ENCODE peak calls at places on chromosomes 6 and 20, in seven cellular contexts. Z is fibroblast of pulmonary artery, L is foreskin fibroblast, U is fibroblast of the aortic adventitia, J is left ventricle myocardium inferior, I is brain microvascular endothelial cell, B is dorsolateral prefrontal cortex. G is an unnamed sample.

GRCh38 chr20:760751-761417 is 7.4 kb downstream of the SLC52A3 start:
- DNase-seq in Z (peak; percentile 17), B (no peak), I (no peak), L (peak; percentile 41), J (no peak), U (no peak), G (no peak)

GRCh38 chr20:31966991-31967655 is 828 bp upstream of the XKR7 start:
- DNase-seq in J (no peak), L (no peak), B (no peak), U (no peak), I (no peak), Z (no peak), G (no peak)

GRCh38 chr6:112912351-112913101 is 565.4 kb downstream of the RFPL4B start:
- DNase-seq in J (no peak), B (no peak), U (peak; percentile 81), L (peak; percentile 53), Z (peak; percentile 64), I (no peak), G (peak; percentile 8)

GRCh38 chr6:158255280-158255973 is 56.8 kb upstream of the TULP4 start:
- DNase-seq in I (no peak), B (no peak), U (no peak), L (no peak), Z (no peak), J (no peak), G (no peak)

GRCh38 chr20:8788831-8789230 is 280.1 kb upstream of the PLCB4 start:
- DNase-seq in I (no peak), B (no peak), L (no peak), U (no peak), Z (no peak), J (no peak), G (no peak)

GRCh38 chr20:62714799-62715198 is 6.2 kb downstream of the NTSR1 start:
- DNase-seq in U (no peak), I (no peak), L (no peak), B (no peak), Z (no peak), J (no peak), G (no peak)

GRCh38 chr6:53347250-53347920 is 1.4 kb downstream of the ELOVL5 start:
- DNase-seq in I (peak; percentile 18), Z (peak; percentile 60), B (no peak), U (peak; percentile 53), L (peak; percentile 58), J (no peak), G (no peak)

GRCh38 chr6:159473844-159474243 is 219.2 kb downstream of the SOD2 start:
- DNase-seq in J (peak; percentile 70), B (no peak), L (no peak), U (peak; percentile 53), I (no peak), Z (no peak), G (no peak)

GRCh38 chr6:148892247-148892646 is 145.4 kb downstream of the UST start:
- DNase-seq in Z (peak; percentile 57), J (no peak), U (peak; percentile 69), L (peak; percentile 67), I (no peak), B (no peak), G (no peak)

GRCh38 chr6:53410508-53411258 is 61.9 kb upstream of the ELOVL5 start:
- DNase-seq in L (peak; percentile 76), Z (peak; percentile 51), B (peak; percentile 51), J (peak; percentile 42), U (peak; percentile 56), I (peak; percentile 32), G (peak; percentile 3)

GRCh38 chr6:97189767-97190166 is 93.2 kb downstream of the MMS22L start:
- DNase-seq in L (peak; percentile 52), U (peak; percentile 69), Z (peak; percentile 74), J (no peak), B (no peak), I (peak; percentile 9), G (no peak)

GRCh38 chr6:101003075-101003474 is 121.9 kb upstream of the ASCC3 start:
- DNase-seq in Z (no peak), L (no peak), J (no peak), I (no peak), B (no peak), U (no peak), G (no peak)

GRCh38 chr6:28683945-28684538 is 158.4 kb downstream of the GPX5 start:
- DNase-seq in U (peak; percentile 56), J (no peak), B (no peak), Z (peak; percentile 68), I (no peak), L (peak; percentile 60), G (peak; percentile 5)
- TF ChIP-seq CTCF in U (peak; percentile 61), J (peak; percentile 52), B (peak; percentile 36), Z (peak; percentile 66), I (peak; percentile 66), L (peak; percentile 45), G (peak; percentile 52)

DNA sequence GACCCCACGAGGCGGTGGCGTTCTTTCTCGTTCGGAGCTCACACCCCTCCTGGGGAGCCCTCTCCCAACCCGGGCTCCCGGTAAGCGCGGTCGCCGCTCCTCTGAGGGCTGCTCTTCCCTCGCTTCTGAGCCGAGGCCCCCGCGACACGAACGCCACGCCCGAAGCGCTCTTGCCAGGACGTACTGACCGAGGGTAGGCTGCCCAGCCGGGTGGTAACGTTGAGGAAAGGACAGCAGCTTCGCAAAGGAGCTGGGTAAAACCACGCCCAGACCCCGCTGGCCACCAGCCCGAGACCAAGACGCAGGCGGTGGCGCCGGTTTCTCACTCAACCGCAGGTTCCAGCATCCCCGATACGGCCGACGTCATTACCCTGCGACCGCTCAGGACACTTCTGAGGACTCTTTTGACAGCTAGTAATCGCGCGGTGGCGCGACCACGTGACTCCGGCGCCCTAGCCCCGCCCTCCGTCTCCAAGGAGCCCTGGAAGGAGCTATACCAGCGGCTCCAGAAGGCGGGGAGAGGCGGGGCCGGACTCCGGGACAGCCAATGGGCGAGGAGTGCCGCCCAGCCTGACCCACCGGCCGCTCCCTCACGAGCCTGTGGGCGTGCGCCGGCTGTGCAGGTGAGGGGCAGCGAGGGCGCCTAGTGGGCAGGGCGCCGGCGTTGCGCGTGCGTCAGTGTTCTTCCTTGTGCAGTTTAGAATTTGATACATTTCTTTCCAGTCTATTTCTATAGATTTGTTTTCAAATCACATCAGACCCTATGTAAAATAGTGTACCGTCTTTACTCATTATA is 4.0 kb upstream of the GZF1 start:
- DNase-seq in Z (peak; percentile 100), B (peak; percentile 99), J (peak; percentile 100), I (peak; percentile 100), U (peak; percentile 99), L (peak; percentile 100), G (peak; percentile 98)
- TF ChIP-seq CTCF in Z (no peak), B (no peak), J (no peak), I (no peak), U (no peak), L (no peak), G (no peak)

DNA sequence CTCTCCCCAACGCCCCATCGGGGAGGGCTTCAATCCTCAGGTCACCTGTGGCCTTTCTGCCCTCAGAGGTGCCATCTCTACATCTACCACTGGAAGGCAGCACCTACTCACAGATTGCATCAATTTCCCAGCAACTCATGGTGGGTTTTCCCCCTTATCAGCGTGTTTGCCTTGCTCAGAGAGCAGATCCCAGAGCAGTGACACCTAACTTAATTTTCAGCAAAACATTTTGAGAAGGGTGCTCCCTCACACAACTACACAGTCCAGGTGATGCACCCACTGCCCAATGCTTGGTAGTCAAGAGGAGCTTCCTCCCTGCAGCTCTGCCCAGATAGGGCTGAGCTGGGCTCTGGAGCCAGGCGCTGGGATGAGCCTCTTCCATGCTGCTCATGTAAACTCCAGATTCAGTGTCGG is 48.2 kb downstream of the PLG start:
- DNase-seq in B (no peak), Z (no peak), I (no peak), J (no peak), U (no peak), L (no peak), G (no peak)
- TF ChIP-seq CTCF in B (no peak), Z (no peak), I (no peak), J (peak; percentile 34), U (peak; percentile 8), L (no peak), G (peak; percentile 24)

GRCh38 chr6:32741203-32741960 is at the start of gene HLA-DQA2:
- DNase-seq in I (no peak), U (no peak), Z (no peak), B (no peak), L (no peak), J (no peak), G (no peak)
- TF ChIP-seq CTCF in I (no peak), U (no peak), Z (no peak), B (no peak), L (no peak), J (no peak), G (no peak)

DNA sequence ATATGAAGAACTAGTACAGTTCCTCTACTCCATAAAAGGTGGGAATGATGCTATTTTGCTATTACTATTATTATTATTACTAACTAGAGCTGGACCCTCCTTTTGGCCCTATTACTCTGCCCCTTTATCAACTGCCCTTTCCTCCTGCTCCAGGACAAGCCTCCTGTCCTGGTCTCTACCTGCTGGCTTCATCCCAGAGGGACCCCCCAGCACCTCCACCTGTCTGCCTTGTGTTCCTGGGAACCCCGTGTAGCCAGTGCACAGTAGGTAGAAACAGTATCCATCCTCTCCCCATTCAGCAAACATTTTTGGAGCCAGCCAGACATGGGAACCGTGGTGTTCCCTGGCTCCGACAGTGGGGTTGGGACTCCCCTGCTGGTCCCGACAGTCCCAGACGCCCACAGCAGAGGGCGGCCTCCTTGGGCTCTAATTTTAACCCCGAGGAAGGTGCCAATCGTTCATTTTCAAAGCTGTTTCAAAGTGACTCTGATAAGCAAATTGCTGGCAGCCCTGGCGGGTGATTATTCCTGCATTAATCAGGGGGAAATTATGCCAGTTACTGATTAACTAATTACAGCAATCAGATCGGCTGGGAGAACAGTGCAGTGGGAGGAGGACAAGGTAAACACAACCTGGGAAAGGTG is 44.2 kb upstream of the MDGA1 start:
- DNase-seq in Z (peak; percentile 16), L (no peak), J (peak; percentile 19), B (no peak), I (no peak), U (peak; percentile 9), G (no peak)
- TF ChIP-seq CTCF in Z (peak; percentile 41), L (peak; percentile 27), J (peak; percentile 59), B (no peak), I (peak; percentile 81), U (peak; percentile 47), G (peak; percentile 43)

G was measured in AG09319.